ENCODE peak calls at places on chromosome 3, in ten cellular contexts. C is activated naive CD8-positive, alpha-beta T cell treated with anti-CD3 and anti-CD28 coated beads, Interleukin-2, amount 50 U/mL, for 24 hours; Z is cardiac muscle cell; P is HuH-7; E is G401; R is AG08396; I is ovary; H is fibroblast of lung; K is T-helper 2 cell; Y is GM23248. B is an unnamed sample.

GRCh38 chr3:184379375-184380209 is at the start of gene CHRD:
- DNase-seq in E (no peak), I (peak; percentile 68), R (no peak), Y (no peak), P (peak; percentile 43), K (no peak), H (no peak), Z (no peak), C (no peak), B (no peak)

GRCh38 chr3:178967184-178967532 is 104.5 kb downstream of the ZMAT3 start:
- DNase-seq in I (peak; percentile 13), R (no peak), C (no peak), P (no peak), Z (no peak), Y (peak; percentile 20), H (no peak), E (no peak), K (no peak), B (no peak)

GRCh38 chr3:110180733-110181132 is 843.4 kb upstream of the DPPA4 start:
- DNase-seq in Y (peak; percentile 68), K (no peak), C (no peak), R (peak; percentile 17), E (peak; percentile 8), I (peak; percentile 41), Z (peak; percentile 76), H (peak; percentile 16), P (no peak), B (no peak)

GRCh38 chr3:141726483-141726882 is 11.6 kb upstream of the RNF7 start:
- DNase-seq in E (no peak), H (no peak), C (no peak), Z (no peak), K (no peak), I (no peak), P (no peak), R (no peak), Y (no peak), B (no peak)

GRCh38 chr3:172134352-172134751 is 95.0 kb downstream of the FNDC3B start:
- DNase-seq in R (no peak), P (no peak), I (no peak), H (no peak), E (no peak), Y (no peak), Z (no peak), K (peak; percentile 56), C (no peak), B (no peak)

GRCh38 chr3:116951610-116952009 is 242.0 kb downstream of the TUSC7 start:
- DNase-seq in I (no peak), E (peak; percentile 8), R (peak; percentile 2), Z (no peak), C (no peak), K (no peak), P (no peak), H (peak; percentile 9), Y (no peak), B (no peak)

GRCh38 chr3:122615303-122615702 is 37.9 kb downstream of the PARP15 start:
- DNase-seq in I (no peak), R (peak; percentile 20), H (no peak), K (no peak), E (no peak), Y (no peak), P (no peak), C (no peak), Z (peak; percentile 9), B (no peak)

GRCh38 chr3:195847061-195847950 is 35.6 kb upstream of the MUC4 start:
- DNase-seq in Y (peak; percentile 46), P (no peak), E (no peak), H (peak; percentile 73), C (no peak), R (peak; percentile 67), Z (peak; percentile 73), I (no peak), K (no peak), B (no peak)

GRCh38 chr3:36876181-36876936 is 68.5 kb downstream of the TRANK1 start:
- DNase-seq in E (no peak), C (no peak), Z (no peak), I (no peak), Y (no peak), R (no peak), H (no peak), P (no peak), K (peak; percentile 95), B (no peak)

GRCh38 chr3:191220908-191221307 is 21.9 kb downstream of the OSTN start:
- DNase-seq in Y (no peak), I (no peak), R (no peak), Z (peak; percentile 5), C (no peak), E (no peak), K (no peak), H (no peak), P (no peak), B (no peak)

GRCh38 chr3:190491533-190492054 is 22.3 kb upstream of the IL1RAP start:
- DNase-seq in H (peak; percentile 48), R (no peak), C (peak; percentile 16), I (no peak), P (no peak), E (no peak), Y (no peak), K (peak; percentile 64), Z (no peak), B (no peak)

GRCh38 chr3:195907730-195908438 is 467 bp downstream of the TNK2 start:
- DNase-seq in C (peak; percentile 60), E (peak; percentile 61), R (peak; percentile 26), I (peak; percentile 49), Y (peak; percentile 29), Z (peak; percentile 32), H (no peak), K (peak; percentile 77), P (no peak), B (peak; percentile 58)

GRCh38 chr3:130462089-130462488 is 54.9 kb upstream of the COL6A6 start:
- DNase-seq in R (no peak), E (no peak), H (no peak), I (no peak), C (no peak), Y (no peak), Z (no peak), P (no peak), K (no peak), B (no peak)

GRCh38 chr3:58044656-58045055 is 36.4 kb downstream of the FLNB start:
- DNase-seq in Z (peak; percentile 61), C (no peak), K (no peak), Y (peak; percentile 88), R (no peak), P (no peak), E (no peak), I (no peak), H (peak; percentile 77), B (no peak)

GRCh38 chr3:70821602-70822001 is 509.2 kb upstream of the MDFIC2 start:
- DNase-seq in Y (no peak), K (no peak), I (no peak), H (peak; percentile 84), R (no peak), E (no peak), P (no peak), Z (no peak), C (no peak), B (no peak)

GRCh38 chr3:110027446-110027845 is 690.1 kb upstream of the DPPA4 start:
- DNase-seq in H (peak; percentile 79), P (no peak), E (no peak), I (no peak), Z (peak; percentile 67), Y (peak; percentile 83), K (no peak), C (no peak), R (peak; percentile 29), B (no peak)

GRCh38 chr3:184558726-184559125 is 2.9 kb upstream of the EPHB3 start:
- DNase-seq in C (no peak), Z (no peak), P (no peak), R (no peak), H (no peak), Y (no peak), I (no peak), K (no peak), E (no peak), B (no peak)

GRCh38 chr3:157551961-157552360 is 48.7 kb upstream of the VEPH1 start:
- DNase-seq in C (no peak), H (no peak), Y (no peak), E (no peak), K (peak; percentile 18), P (no peak), Z (no peak), I (no peak), R (no peak), B (no peak)

GRCh38 chr3:46110701-46111493 is 83.6 kb upstream of the XCR1 start:
- DNase-seq in K (no peak), I (no peak), H (peak; percentile 87), E (peak; percentile 49), C (no peak), Y (peak; percentile 66), R (peak; percentile 34), Z (peak; percentile 82), P (no peak), B (no peak)

GRCh38 chr3:63980019-63980418 is 43.3 kb downstream of the PSMD6 start:
- DNase-seq in Z (no peak), K (no peak), R (no peak), E (no peak), P (no peak), H (no peak), Y (no peak), I (no peak), C (no peak), B (no peak)

GRCh38 chr3:184183679-184184078 is 2.3 kb upstream of the ABCF3 start:
- DNase-seq in I (no peak), Y (no peak), P (no peak), E (no peak), H (no peak), C (no peak), K (no peak), R (no peak), Z (no peak), B (no peak)

GRCh38 chr3:17755836-17756235 is 13.4 kb upstream of the TBC1D5 start:
- DNase-seq in Y (no peak), Z (no peak), H (no peak), K (peak; percentile 48), R (no peak), C (no peak), P (no peak), I (no peak), E (no peak), B (no peak)

GRCh38 chr3:11523793-11524160 is 119.9 kb downstream of the VGLL4 start:
- DNase-seq in H (no peak), R (no peak), Z (no peak), C (no peak), K (no peak), P (no peak), I (no peak), E (no peak), Y (no peak), B (no peak)

GRCh38 chr3:46361408-46362283 is 7.7 kb downstream of the CCR2 start:
- DNase-seq in K (no peak), P (peak; percentile 50), R (no peak), Y (peak; percentile 58), H (no peak), I (no peak), Z (no peak), C (no peak), E (no peak), B (no peak)

GRCh38 chr3:61662861-61663260 is 101.5 kb downstream of the PTPRG start:
- DNase-seq in Y (no peak), I (no peak), C (no peak), P (no peak), H (no peak), Z (no peak), E (no peak), R (no peak), K (no peak), B (no peak)

GRCh38 chr3:195001961-195002861 is 268.7 kb downstream of the XXYLT1 start:
- DNase-seq in P (peak; percentile 86), R (peak; percentile 51), Z (peak; percentile 52), Y (peak; percentile 45), K (peak; percentile 22), E (peak; percentile 4), C (peak; percentile 15), H (peak; percentile 30), I (no peak), B (no peak)

GRCh38 chr3:59411176-59411575 is 361.4 kb upstream of the CFAP20DC start:
- DNase-seq in H (no peak), Y (no peak), C (no peak), K (peak; percentile 45), I (no peak), Z (no peak), E (no peak), P (no peak), R (no peak), B (no peak)

GRCh38 chr3:125079675-125080045 is 23.9 kb upstream of the HEG1 start:
- DNase-seq in C (no peak), I (no peak), E (no peak), Y (peak; percentile 54), R (no peak), H (peak; percentile 50), K (no peak), P (no peak), Z (no peak), B (no peak)

B was measured in activated B cell treated with CpG ODN at 0.5 μM for 24 hours.